ENCODE peak calls at places on chromosomes 3 and 15, in seven cellular contexts. L is cardiac fibroblast, Y is GM06990, G is SW480, U is T-helper 2 cell, J is AG10803, C is H9. D is an unnamed sample.

GRCh38 chr3:46293035-46293724 is 50.9 kb downstream of the CCR3 start:
- DNase-seq in J (no peak), U (peak), C (no peak), G (no peak), Y (no peak), L (no peak), D (no peak)

GRCh38 chr3:140093742-140094141 is 158.8 kb downstream of the CLSTN2 start:
- DNase-seq in G (peak), C (no peak), J (peak), L (peak), U (no peak), Y (no peak), D (no peak)

GRCh38 chr3:127720985-127721384 is 48.2 kb downstream of the ABTB1 start:
- DNase-seq in U (no peak), J (no peak), C (no peak), L (no peak), Y (no peak), G (no peak), D (no peak)

GRCh38 chr15:80777137-80777536 is 2.0 kb upstream of the CEMIP start:
- DNase-seq in J (peak), U (no peak), Y (no peak), G (peak), C (no peak), L (peak), D (peak)

GRCh38 chr3:185688808-185689207 is 102.7 kb downstream of the SENP2 start:
- DNase-seq in U (no peak), J (peak), L (peak), G (peak), Y (no peak), C (peak), D (peak)

GRCh38 chr3:57556459-57557087 is 499 bp downstream of the PDE12 start:
- DNase-seq in C (no peak), Y (no peak), L (no peak), G (peak), J (peak), U (peak), D (no peak)

GRCh38 chr3:184685646-184686045 is 26.2 kb downstream of the MAGEF1 start:
- DNase-seq in L (no peak), U (no peak), C (no peak), J (peak), G (no peak), Y (no peak), D (no peak)

GRCh38 chr3:126858887-126859286 is 124.0 kb upstream of the PLXNA1 start:
- DNase-seq in G (peak), C (no peak), L (peak), J (peak), U (no peak), Y (no peak), D (no peak)

GRCh38 chr15:61118885-61119284 is 110.2 kb downstream of the RORA start:
- DNase-seq in L (no peak), C (peak), G (no peak), U (no peak), J (no peak), Y (no peak), D (no peak)

GRCh38 chr15:39621210-39621609 is 40.3 kb downstream of the THBS1 start:
- DNase-seq in G (no peak), U (no peak), Y (no peak), C (no peak), L (no peak), J (no peak), D (no peak)

GRCh38 chr3:171556133-171556532 is 95.9 kb upstream of the TNIK start:
- DNase-seq in U (no peak), G (no peak), C (no peak), Y (no peak), J (no peak), L (no peak), D (no peak)

GRCh38 chr3:23685484-23686258 is 120.1 kb upstream of the UBE2E1 start:
- DNase-seq in U (no peak), J (peak), Y (no peak), C (no peak), L (peak), G (peak), D (no peak)

GRCh38 chr3:98731138-98731537 is 32.0 kb upstream of the ST3GAL6 start:
- DNase-seq in G (no peak), C (no peak), Y (no peak), L (no peak), U (no peak), J (no peak), D (no peak)

GRCh38 chr3:183878071-183878470 is 6.6 kb downstream of the PARL start:
- DNase-seq in L (no peak), Y (no peak), G (no peak), U (no peak), C (no peak), J (no peak), D (peak)

GRCh38 chr3:12155264-12155663 is 3.4 kb downstream of the TIMP4 start:
- DNase-seq in L (no peak), Y (no peak), C (no peak), J (no peak), G (no peak), U (no peak), D (no peak)

D was measured in SIG-M5.